ENCODE peak calls at places on chromosomes 1 and 21, in four cellular contexts. One of them, this sample, is unnamed.

GRCh38 chr1:64686828-64687724 is 57.8 kb upstream of the RAVER2 start:
- DNase-seq in AG08395: peak
- DNase-seq in stimulated activated CD8-positive, alpha-beta memory T cell treated with anti-CD3 and anti-CD28 coated beads, Interleukin-12 subunit alpha, Interleukin-12 subunit beta, amount 100 ng/mL, for 4 hours: no peak
- DNase-seq in 8988T: peak
- DNase-seq in this sample: peak

GRCh38 chr21:44051462-44051941 is 39.4 kb downstream of the TRAPPC10 start:
- DNase-seq in AG08395: no peak
- DNase-seq in stimulated activated CD8-positive, alpha-beta memory T cell treated with anti-CD3 and anti-CD28 coated beads, Interleukin-12 subunit alpha, Interleukin-12 subunit beta, amount 100 ng/mL, for 4 hours: no peak
- DNase-seq in 8988T: no peak
- DNase-seq in this sample: no peak

GRCh38 chr1:201255470-201256362 is 27.6 kb upstream of the PKP1 start:
- DNase-seq in AG08395: no peak
- DNase-seq in stimulated activated CD8-positive, alpha-beta memory T cell treated with anti-CD3 and anti-CD28 coated beads, Interleukin-12 subunit alpha, Interleukin-12 subunit beta, amount 100 ng/mL, for 4 hours: no peak
- DNase-seq in 8988T: no peak
- DNase-seq in this sample: no peak

GRCh38 chr1:240232548-240232947 is 140.9 kb downstream of the FMN2 start:
- DNase-seq in AG08395: peak
- DNase-seq in stimulated activated CD8-positive, alpha-beta memory T cell treated with anti-CD3 and anti-CD28 coated beads, Interleukin-12 subunit alpha, Interleukin-12 subunit beta, amount 100 ng/mL, for 4 hours: no peak
- DNase-seq in 8988T: no peak
- DNase-seq in this sample: no peak

GRCh38 chr1:200610846-200611245 is 9.7 kb downstream of the KIF14 start:
- DNase-seq in AG08395: peak
- DNase-seq in stimulated activated CD8-positive, alpha-beta memory T cell treated with anti-CD3 and anti-CD28 coated beads, Interleukin-12 subunit alpha, Interleukin-12 subunit beta, amount 100 ng/mL, for 4 hours: no peak
- DNase-seq in 8988T: no peak
- DNase-seq in this sample: no peak

GRCh38 chr1:81808760-81809159 is 8.0 kb downstream of the ADGRL2 start:
- DNase-seq in AG08395: no peak
- DNase-seq in stimulated activated CD8-positive, alpha-beta memory T cell treated with anti-CD3 and anti-CD28 coated beads, Interleukin-12 subunit alpha, Interleukin-12 subunit beta, amount 100 ng/mL, for 4 hours: no peak
- DNase-seq in 8988T: no peak
- DNase-seq in this sample: no peak

GRCh38 chr1:47582891-47583608 is 145.2 kb downstream of the FOXD2 start:
- DNase-seq in AG08395: no peak
- DNase-seq in stimulated activated CD8-positive, alpha-beta memory T cell treated with anti-CD3 and anti-CD28 coated beads, Interleukin-12 subunit alpha, Interleukin-12 subunit beta, amount 100 ng/mL, for 4 hours: no peak
- DNase-seq in 8988T: no peak
- DNase-seq in this sample: no peak

GRCh38 chr21:44740721-44741120 is 29.3 kb upstream of the TSPEAR start:
- DNase-seq in AG08395: no peak
- DNase-seq in stimulated activated CD8-positive, alpha-beta memory T cell treated with anti-CD3 and anti-CD28 coated beads, Interleukin-12 subunit alpha, Interleukin-12 subunit beta, amount 100 ng/mL, for 4 hours: no peak
- DNase-seq in 8988T: no peak
- DNase-seq in this sample: no peak

GRCh38 chr1:107625405-107626029 is 339.5 kb downstream of the VAV3 start:
- DNase-seq in AG08395: no peak
- DNase-seq in stimulated activated CD8-positive, alpha-beta memory T cell treated with anti-CD3 and anti-CD28 coated beads, Interleukin-12 subunit alpha, Interleukin-12 subunit beta, amount 100 ng/mL, for 4 hours: no peak
- DNase-seq in 8988T: no peak
- DNase-seq in this sample: no peak

GRCh38 chr1:209023790-209024189 is 559.7 kb upstream of the CAMK1G start:
- DNase-seq in AG08395: no peak
- DNase-seq in stimulated activated CD8-positive, alpha-beta memory T cell treated with anti-CD3 and anti-CD28 coated beads, Interleukin-12 subunit alpha, Interleukin-12 subunit beta, amount 100 ng/mL, for 4 hours: no peak
- DNase-seq in 8988T: no peak
- DNase-seq in this sample: no peak

GRCh38 chr1:111690306-111690617 is 48.9 kb downstream of the INKA2 start:
- DNase-seq in AG08395: peak
- DNase-seq in stimulated activated CD8-positive, alpha-beta memory T cell treated with anti-CD3 and anti-CD28 coated beads, Interleukin-12 subunit alpha, Interleukin-12 subunit beta, amount 100 ng/mL, for 4 hours: no peak
- DNase-seq in 8988T: no peak
- DNase-seq in this sample: peak

GRCh38 chr1:228037401-228038386 is 30.9 kb downstream of the WNT3A start:
- DNase-seq in AG08395: no peak
- DNase-seq in stimulated activated CD8-positive, alpha-beta memory T cell treated with anti-CD3 and anti-CD28 coated beads, Interleukin-12 subunit alpha, Interleukin-12 subunit beta, amount 100 ng/mL, for 4 hours: peak
- DNase-seq in 8988T: no peak
- DNase-seq in this sample: peak

This sample was measured in upper lobe of left lung.